ENCODE peak calls at places on chromosomes 7 and 10, in six cellular contexts. One of them, this sample, is unnamed.

GRCh38 chr10:133355991-133356390 is 1.8 kb downstream of the FUOM start:
- DNase-seq in GM20000: no peak
- DNase-seq in PC-9: no peak
- DNase-seq in CD4-positive, alpha-beta T cell: no peak
- DNase-seq in natural killer cell: no peak
- DNase-seq in heart right ventricle: no peak
- DNase-seq in this sample: no peak

GRCh38 chr10:60353519-60354258 is 36.0 kb downstream of the ANK3 start:
- DNase-seq in heart right ventricle: peak; percentile 23
- DNase-seq in PC-9: no peak
- DNase-seq in CD4-positive, alpha-beta T cell: no peak
- DNase-seq in GM20000: no peak
- DNase-seq in natural killer cell: no peak
- DNase-seq in this sample: no peak

GRCh38 chr7:19061331-19061730 is 56.1 kb downstream of the TWIST1 start:
- DNase-seq in PC-9: peak; percentile 15
- DNase-seq in natural killer cell: no peak
- DNase-seq in heart right ventricle: no peak
- DNase-seq in GM20000: no peak
- DNase-seq in CD4-positive, alpha-beta T cell: no peak
- DNase-seq in this sample: no peak

GRCh38 chr7:155270876-155271275 is 26.8 kb upstream of the INSIG1 start:
- DNase-seq in heart right ventricle: no peak
- DNase-seq in GM20000: no peak
- DNase-seq in natural killer cell: no peak
- DNase-seq in PC-9: no peak
- DNase-seq in CD4-positive, alpha-beta T cell: no peak
- DNase-seq in this sample: no peak

GRCh38 chr7:45089314-45089891 is 634 bp upstream of the NACAD start:
- DNase-seq in heart right ventricle: peak; percentile 55
- DNase-seq in PC-9: no peak
- DNase-seq in natural killer cell: no peak
- DNase-seq in GM20000: peak; percentile 79
- DNase-seq in CD4-positive, alpha-beta T cell: peak; percentile 45
- DNase-seq in this sample: no peak

GRCh38 chr7:39565538-39565937 is 666 bp upstream of the YAE1 start:
- DNase-seq in heart right ventricle: no peak
- DNase-seq in PC-9: peak; percentile 69
- DNase-seq in natural killer cell: no peak
- DNase-seq in CD4-positive, alpha-beta T cell: no peak
- DNase-seq in GM20000: no peak
- DNase-seq in this sample: no peak

GRCh38 chr7:3771906-3772305 is 470.9 kb downstream of the SDK1 start:
- DNase-seq in heart right ventricle: no peak
- DNase-seq in PC-9: peak; percentile 21
- DNase-seq in natural killer cell: no peak
- DNase-seq in CD4-positive, alpha-beta T cell: no peak
- DNase-seq in GM20000: no peak
- DNase-seq in this sample: no peak

GRCh38 chr7:41628926-41629325 is 74.0 kb downstream of the INHBA start:
- DNase-seq in GM20000: no peak
- DNase-seq in natural killer cell: no peak
- DNase-seq in PC-9: no peak
- DNase-seq in CD4-positive, alpha-beta T cell: no peak
- DNase-seq in heart right ventricle: no peak
- DNase-seq in this sample: no peak

GRCh38 chr7:85041599-85042216 is 145.1 kb downstream of the SEMA3D start:
- DNase-seq in PC-9: no peak
- DNase-seq in CD4-positive, alpha-beta T cell: no peak
- DNase-seq in natural killer cell: no peak
- DNase-seq in heart right ventricle: peak; percentile 26
- DNase-seq in GM20000: peak; percentile 19
- DNase-seq in this sample: no peak

GRCh38 chr10:129472696-129473555 is 5.9 kb downstream of the MGMT start:
- DNase-seq in natural killer cell: no peak
- DNase-seq in PC-9: no peak
- DNase-seq in GM20000: no peak
- DNase-seq in CD4-positive, alpha-beta T cell: no peak
- DNase-seq in heart right ventricle: no peak
- DNase-seq in this sample: peak; percentile 27

GRCh38 chr10:63267414-63268138 is 134.4 kb downstream of the NRBF2 start:
- DNase-seq in GM20000: no peak
- DNase-seq in heart right ventricle: no peak
- DNase-seq in PC-9: peak; percentile 79
- DNase-seq in natural killer cell: no peak
- DNase-seq in CD4-positive, alpha-beta T cell: no peak
- DNase-seq in this sample: no peak

GRCh38 chr10:27474741-27475140 is 29.4 kb upstream of the RAB18 start:
- DNase-seq in GM20000: no peak
- DNase-seq in natural killer cell: no peak
- DNase-seq in PC-9: no peak
- DNase-seq in CD4-positive, alpha-beta T cell: no peak
- DNase-seq in heart right ventricle: no peak
- DNase-seq in this sample: no peak

GRCh38 chr7:930975-931758 is 23.3 kb downstream of the ADAP1 start:
- DNase-seq in natural killer cell: peak; percentile 10
- DNase-seq in PC-9: no peak
- DNase-seq in heart right ventricle: no peak
- DNase-seq in CD4-positive, alpha-beta T cell: no peak
- DNase-seq in GM20000: no peak
- DNase-seq in this sample: no peak

GRCh38 chr7:27910341-27910740 is 170.4 kb downstream of the TAX1BP1 start:
- DNase-seq in GM20000: no peak
- DNase-seq in natural killer cell: no peak
- DNase-seq in heart right ventricle: no peak
- DNase-seq in CD4-positive, alpha-beta T cell: no peak
- DNase-seq in PC-9: no peak
- DNase-seq in this sample: no peak

GRCh38 chr10:71419750-71420149 is 23.0 kb downstream of the CDH23 start:
- DNase-seq in CD4-positive, alpha-beta T cell: no peak
- DNase-seq in natural killer cell: no peak
- DNase-seq in heart right ventricle: no peak
- DNase-seq in GM20000: no peak
- DNase-seq in PC-9: no peak
- DNase-seq in this sample: no peak

GRCh38 chr7:70752794-70753241 is 379.1 kb upstream of the GALNT17 start:
- DNase-seq in CD4-positive, alpha-beta T cell: no peak
- DNase-seq in heart right ventricle: no peak
- DNase-seq in GM20000: no peak
- DNase-seq in PC-9: no peak
- DNase-seq in natural killer cell: no peak
- DNase-seq in this sample: no peak

GRCh38 chr7:142375710-142376313 is 118.0 kb upstream of the PRSS58 start:
- DNase-seq in GM20000: no peak
- DNase-seq in heart right ventricle: no peak
- DNase-seq in PC-9: peak; percentile 100
- DNase-seq in CD4-positive, alpha-beta T cell: no peak
- DNase-seq in natural killer cell: no peak
- DNase-seq in this sample: no peak

GRCh38 chr10:61935085-61935484 is 33.6 kb downstream of the ARID5B start:
- DNase-seq in GM20000: no peak
- DNase-seq in natural killer cell: no peak
- DNase-seq in heart right ventricle: no peak
- DNase-seq in CD4-positive, alpha-beta T cell: no peak
- DNase-seq in PC-9: no peak
- DNase-seq in this sample: no peak

GRCh38 chr7:138962561-138963270 is 18.5 kb downstream of the KIAA1549 start:
- DNase-seq in GM20000: no peak
- DNase-seq in natural killer cell: no peak
- DNase-seq in PC-9: no peak
- DNase-seq in CD4-positive, alpha-beta T cell: no peak
- DNase-seq in heart right ventricle: no peak
- DNase-seq in this sample: no peak

GRCh38 chr10:122640921-122641320 is 58.7 kb downstream of the C10orf120 start:
- DNase-seq in GM20000: no peak
- DNase-seq in heart right ventricle: no peak
- DNase-seq in natural killer cell: no peak
- DNase-seq in PC-9: no peak
- DNase-seq in CD4-positive, alpha-beta T cell: no peak
- DNase-seq in this sample: no peak

GRCh38 chr10:88227342-88228018 is 355.6 kb downstream of the RNLS start:
- DNase-seq in CD4-positive, alpha-beta T cell: no peak
- DNase-seq in heart right ventricle: no peak
- DNase-seq in natural killer cell: no peak
- DNase-seq in PC-9: no peak
- DNase-seq in GM20000: no peak
- DNase-seq in this sample: no peak

GRCh38 chr10:132146941-132147915 is 39.5 kb upstream of the DPYSL4 start:
- DNase-seq in PC-9: no peak
- DNase-seq in CD4-positive, alpha-beta T cell: no peak
- DNase-seq in GM20000: no peak
- DNase-seq in heart right ventricle: no peak
- DNase-seq in natural killer cell: no peak
- DNase-seq in this sample: no peak

GRCh38 chr10:55989188-55989587 is 371.9 kb downstream of the ZWINT start:
- DNase-seq in heart right ventricle: no peak
- DNase-seq in PC-9: no peak
- DNase-seq in CD4-positive, alpha-beta T cell: no peak
- DNase-seq in GM20000: no peak
- DNase-seq in natural killer cell: no peak
- DNase-seq in this sample: no peak

GRCh38 chr10:72092171-72092924 is 4.0 kb upstream of the SPOCK2 start:
- DNase-seq in heart right ventricle: no peak
- DNase-seq in CD4-positive, alpha-beta T cell: no peak
- DNase-seq in GM20000: no peak
- DNase-seq in PC-9: peak; percentile 18
- DNase-seq in natural killer cell: no peak
- DNase-seq in this sample: no peak

GRCh38 chr7:158357106-158357897 is 230.3 kb downstream of the PTPRN2 start:
- DNase-seq in heart right ventricle: no peak
- DNase-seq in PC-9: no peak
- DNase-seq in CD4-positive, alpha-beta T cell: no peak
- DNase-seq in GM20000: no peak
- DNase-seq in natural killer cell: no peak
- DNase-seq in this sample: no peak

GRCh38 chr7:150420987-150421674 is 29.3 kb upstream of the GIMAP8 start:
- DNase-seq in CD4-positive, alpha-beta T cell: peak; percentile 78
- DNase-seq in PC-9: peak; percentile 62
- DNase-seq in GM20000: peak; percentile 84
- DNase-seq in heart right ventricle: peak; percentile 81
- DNase-seq in natural killer cell: peak; percentile 81
- DNase-seq in this sample: peak; percentile 69

GRCh38 chr10:120587061-120587460 is 130.0 kb downstream of the PLPP4 start:
- DNase-seq in CD4-positive, alpha-beta T cell: no peak
- DNase-seq in natural killer cell: no peak
- DNase-seq in GM20000: no peak
- DNase-seq in PC-9: no peak
- DNase-seq in heart right ventricle: no peak
- DNase-seq in this sample: no peak

GRCh38 chr7:10973942-10974716 is 457 bp downstream of the PHF14 start:
- DNase-seq in GM20000: peak; percentile 41
- DNase-seq in natural killer cell: no peak
- DNase-seq in heart right ventricle: no peak
- DNase-seq in CD4-positive, alpha-beta T cell: no peak
- DNase-seq in PC-9: no peak
- DNase-seq in this sample: no peak

GRCh38 chr7:44208085-44208484 is 7.3 kb downstream of the YKT6 start:
- DNase-seq in CD4-positive, alpha-beta T cell: no peak
- DNase-seq in GM20000: no peak
- DNase-seq in heart right ventricle: no peak
- DNase-seq in PC-9: no peak
- DNase-seq in natural killer cell: no peak
- DNase-seq in this sample: no peak

GRCh38 chr7:4944939-4945338 is 14.0 kb downstream of the MMD2 start:
- DNase-seq in PC-9: no peak
- DNase-seq in CD4-positive, alpha-beta T cell: no peak
- DNase-seq in GM20000: no peak
- DNase-seq in heart right ventricle: no peak
- DNase-seq in natural killer cell: no peak
- DNase-seq in this sample: no peak

GRCh38 chr10:51139176-51139575 is 64.9 kb downstream of the PRKG1 start:
- DNase-seq in CD4-positive, alpha-beta T cell: no peak
- DNase-seq in PC-9: no peak
- DNase-seq in natural killer cell: no peak
- DNase-seq in GM20000: no peak
- DNase-seq in heart right ventricle: no peak
- DNase-seq in this sample: no peak

GRCh38 chr10:43093423-43094090 is 16.7 kb downstream of the RET start:
- DNase-seq in CD4-positive, alpha-beta T cell: no peak
- DNase-seq in natural killer cell: no peak
- DNase-seq in GM20000: no peak
- DNase-seq in PC-9: no peak
- DNase-seq in heart right ventricle: no peak
- DNase-seq in this sample: no peak

GRCh38 chr7:16739863-16740622 is 13.5 kb upstream of the TSPAN13 start:
- DNase-seq in PC-9: peak; percentile 73
- DNase-seq in GM20000: no peak
- DNase-seq in CD4-positive, alpha-beta T cell: no peak
- DNase-seq in heart right ventricle: no peak
- DNase-seq in natural killer cell: no peak
- DNase-seq in this sample: no peak

GRCh38 chr10:6497524-6498140 is 82.4 kb downstream of the PRKCQ start:
- DNase-seq in PC-9: no peak
- DNase-seq in GM20000: no peak
- DNase-seq in CD4-positive, alpha-beta T cell: no peak
- DNase-seq in natural killer cell: no peak
- DNase-seq in heart right ventricle: no peak
- DNase-seq in this sample: no peak
- TF ChIP-seq CTCF in PC-9: no peak
- TF ChIP-seq CTCF in GM20000: no peak
- TF ChIP-seq CTCF in CD4-positive, alpha-beta T cell: no peak
- TF ChIP-seq CTCF in natural killer cell: no peak
- TF ChIP-seq CTCF in heart right ventricle: no peak
- TF ChIP-seq CTCF in this sample: no peak

GRCh38 chr7:127504715-127505114 is 80.7 kb downstream of the GCC1 start:
- DNase-seq in PC-9: no peak
- DNase-seq in GM20000: peak; percentile 24
- DNase-seq in heart right ventricle: peak; percentile 16
- DNase-seq in CD4-positive, alpha-beta T cell: no peak
- DNase-seq in natural killer cell: no peak
- DNase-seq in this sample: no peak
- TF ChIP-seq CTCF in PC-9: peak; percentile 46
- TF ChIP-seq CTCF in GM20000: peak; percentile 17
- TF ChIP-seq CTCF in heart right ventricle: peak; percentile 36
- TF ChIP-seq CTCF in CD4-positive, alpha-beta T cell: peak; percentile 37
- TF ChIP-seq CTCF in natural killer cell: peak; percentile 32
- TF ChIP-seq CTCF in this sample: no peak

DNA sequence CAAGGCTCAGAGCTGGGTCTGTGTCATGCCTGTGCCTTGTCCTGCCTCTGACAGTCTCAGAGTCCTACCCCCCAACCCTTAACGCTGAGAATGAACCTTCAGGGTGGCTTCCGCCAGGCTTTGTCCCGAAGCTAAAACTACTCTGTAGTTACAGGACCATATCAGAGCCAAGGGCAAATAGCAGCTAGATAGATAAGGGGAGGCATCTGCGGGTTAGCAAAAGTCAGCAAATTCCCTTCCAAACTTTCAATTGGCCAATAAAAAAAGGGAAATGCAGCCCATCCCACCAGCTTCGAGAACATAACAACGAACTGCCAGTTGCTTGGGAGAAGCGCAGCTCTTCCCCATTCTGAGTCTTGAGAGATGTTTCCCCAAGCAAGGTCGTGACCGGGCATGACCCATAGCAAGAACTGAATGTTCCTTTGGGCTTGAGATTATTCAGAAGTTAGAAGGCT is 17.7 kb downstream of the CCL24 start:
- DNase-seq in GM20000: no peak
- DNase-seq in natural killer cell: no peak
- DNase-seq in CD4-positive, alpha-beta T cell: no peak
- DNase-seq in PC-9: no peak
- DNase-seq in heart right ventricle: peak; percentile 53
- DNase-seq in this sample: no peak
- TF ChIP-seq CTCF in GM20000: no peak
- TF ChIP-seq CTCF in natural killer cell: no peak
- TF ChIP-seq CTCF in CD4-positive, alpha-beta T cell: no peak
- TF ChIP-seq CTCF in PC-9: no peak
- TF ChIP-seq CTCF in heart right ventricle: no peak
- TF ChIP-seq CTCF in this sample: no peak

GRCh38 chr10:865257-865656 is 66.2 kb downstream of the LARP4B start:
- DNase-seq in natural killer cell: no peak
- DNase-seq in heart right ventricle: no peak
- DNase-seq in PC-9: no peak
- DNase-seq in CD4-positive, alpha-beta T cell: no peak
- DNase-seq in GM20000: no peak
- DNase-seq in this sample: no peak
- TF ChIP-seq CTCF in natural killer cell: no peak
- TF ChIP-seq CTCF in heart right ventricle: no peak
- TF ChIP-seq CTCF in PC-9: no peak
- TF ChIP-seq CTCF in CD4-positive, alpha-beta T cell: no peak
- TF ChIP-seq CTCF in GM20000: no peak
- TF ChIP-seq CTCF in this sample: no peak

This sample was measured in activated B cell treated with CpG ODN at 0.5 μM for 24 hours.